ENCODE peak calls at places on chromosome 16, in five cellular contexts. One of them, this sample, is unnamed.

GRCh38 chr16:13401631-13402030 is 500.2 kb downstream of the SHISA9 start:
- DNase-seq in AG04450: no peak
- DNase-seq in gastrocnemius medialis: no peak
- DNase-seq in brain microvascular endothelial cell: no peak
- DNase-seq in Calu3: no peak
- DNase-seq in this sample: no peak

GRCh38 chr16:56776562-56776961 is 46.6 kb downstream of the NUP93 start:
- DNase-seq in AG04450: no peak
- DNase-seq in brain microvascular endothelial cell: no peak
- DNase-seq in Calu3: no peak
- DNase-seq in gastrocnemius medialis: no peak
- DNase-seq in this sample: peak

GRCh38 chr16:35636831-35637230 is 2177.4 kb downstream of the TP53TG3F start:
- DNase-seq in brain microvascular endothelial cell: no peak
- DNase-seq in AG04450: no peak
- DNase-seq in gastrocnemius medialis: no peak
- DNase-seq in Calu3: no peak
- DNase-seq in this sample: no peak

GRCh38 chr16:49473131-49473530 is 99.5 kb downstream of the C16orf78 start:
- DNase-seq in brain microvascular endothelial cell: no peak
- DNase-seq in gastrocnemius medialis: no peak
- DNase-seq in Calu3: no peak
- DNase-seq in AG04450: no peak
- DNase-seq in this sample: no peak

GRCh38 chr16:57372372-57373116 is at the start of gene CX3CL1:
- DNase-seq in AG04450: no peak
- DNase-seq in brain microvascular endothelial cell: peak
- DNase-seq in Calu3: peak
- DNase-seq in gastrocnemius medialis: no peak
- DNase-seq in this sample: peak

GRCh38 chr16:86866986-86867722 is 288.8 kb downstream of the FOXL1 start:
- DNase-seq in brain microvascular endothelial cell: no peak
- DNase-seq in gastrocnemius medialis: no peak
- DNase-seq in AG04450: no peak
- DNase-seq in Calu3: no peak
- DNase-seq in this sample: no peak

GRCh38 chr16:48608452-48608851 is 1.5 kb downstream of the N4BP1 start:
- DNase-seq in AG04450: no peak
- DNase-seq in brain microvascular endothelial cell: no peak
- DNase-seq in Calu3: no peak
- DNase-seq in gastrocnemius medialis: no peak
- DNase-seq in this sample: no peak

GRCh38 chr16:11370084-11370931 is 25.0 kb downstream of the RMI2 start:
- DNase-seq in Calu3: no peak
- DNase-seq in gastrocnemius medialis: no peak
- DNase-seq in brain microvascular endothelial cell: no peak
- DNase-seq in AG04450: no peak
- DNase-seq in this sample: no peak

GRCh38 chr16:84423416-84423837 is 55.1 kb downstream of the ATP2C2 start:
- DNase-seq in Calu3: no peak
- DNase-seq in AG04450: no peak
- DNase-seq in gastrocnemius medialis: no peak
- DNase-seq in brain microvascular endothelial cell: peak
- DNase-seq in this sample: no peak

GRCh38 chr16:72291121-72291520 is 119.2 kb upstream of the PMFBP1 start:
- DNase-seq in Calu3: no peak
- DNase-seq in gastrocnemius medialis: no peak
- DNase-seq in AG04450: no peak
- DNase-seq in brain microvascular endothelial cell: peak
- DNase-seq in this sample: no peak

GRCh38 chr16:66961065-66961744 is at the start of gene CES3:
- DNase-seq in Calu3: peak
- DNase-seq in AG04450: peak
- DNase-seq in gastrocnemius medialis: no peak
- DNase-seq in brain microvascular endothelial cell: peak
- DNase-seq in this sample: peak

GRCh38 chr16:19502395-19503131 is 19.3 kb downstream of the GDE1 start:
- DNase-seq in brain microvascular endothelial cell: peak
- DNase-seq in AG04450: no peak
- DNase-seq in gastrocnemius medialis: no peak
- DNase-seq in Calu3: peak
- DNase-seq in this sample: peak

GRCh38 chr16:67441289-67441753 is 10.4 kb downstream of the HSD11B2 start:
- DNase-seq in Calu3: peak
- DNase-seq in gastrocnemius medialis: no peak
- DNase-seq in brain microvascular endothelial cell: no peak
- DNase-seq in AG04450: no peak
- DNase-seq in this sample: peak

GRCh38 chr16:86355538-86355937 is 154.8 kb upstream of the FOXF1 start:
- DNase-seq in brain microvascular endothelial cell: peak
- DNase-seq in gastrocnemius medialis: no peak
- DNase-seq in AG04450: peak
- DNase-seq in Calu3: no peak
- DNase-seq in this sample: no peak

GRCh38 chr16:77214411-77215138 is 15.4 kb downstream of the SYCE1L start:
- DNase-seq in AG04450: no peak
- DNase-seq in gastrocnemius medialis: no peak
- DNase-seq in brain microvascular endothelial cell: no peak
- DNase-seq in Calu3: no peak
- DNase-seq in this sample: no peak

GRCh38 chr16:70757183-70757582 is 43.8 kb downstream of the VAC14 start:
- DNase-seq in Calu3: no peak
- DNase-seq in gastrocnemius medialis: no peak
- DNase-seq in brain microvascular endothelial cell: no peak
- DNase-seq in AG04450: no peak
- DNase-seq in this sample: no peak

GRCh38 chr16:57609541-57610401 is 18.7 kb upstream of the ADGRG1 start:
- DNase-seq in gastrocnemius medialis: no peak
- DNase-seq in brain microvascular endothelial cell: no peak
- DNase-seq in AG04450: no peak
- DNase-seq in Calu3: no peak
- DNase-seq in this sample: peak

GRCh38 chr16:84704253-84704652 is 4.5 kb downstream of the USP10 start:
- DNase-seq in brain microvascular endothelial cell: no peak
- DNase-seq in Calu3: no peak
- DNase-seq in AG04450: no peak
- DNase-seq in gastrocnemius medialis: no peak
- DNase-seq in this sample: no peak